ENCODE peak calls at places on chromosomes 11 and 22, in nine cellular contexts. X is IMR-90, A is adrenal gland, F is thoracic aorta, H is OCI-LY7, M is aorta, I is MM.1S, D is uterus, C is fibroblast of lung. Q is an unnamed sample. For H3K4me1, the result is how much of the 10 kb centered on the place peaks cover.

GRCh38 chr22:11628651-11629511 is 3899.1 kb upstream of the OR11H1 start:
- DNase-seq in A (no peak), M (no peak), C (no peak), D (no peak), F (no peak), X (no peak), I (no peak), H (no peak), Q (no peak)

GRCh38 chr11:65522640-65523322 is 2.1 kb upstream of the SCYL1 start:
- DNase-seq in X (no peak), F (no peak), A (no peak), I (no peak), C (no peak), H (no peak), M (peak), D (no peak), Q (no peak)

GRCh38 chr22:19927696-19928095 is 13.9 kb upstream of the COMT start:
- DNase-seq in F (no peak), M (no peak), H (no peak), X (no peak), A (no peak), D (no peak), C (no peak), I (no peak), Q (no peak)

GRCh38 chr11:62125881-62126280 is 2.1 kb downstream of the INCENP start:
- DNase-seq in M (peak), I (no peak), H (peak), D (no peak), C (no peak), X (no peak), F (no peak), A (no peak), Q (no peak)

GRCh38 chr11:74171630-74172465 is 759 bp downstream of the PPME1 start:
- DNase-seq in M (no peak), I (no peak), A (no peak), D (no peak), C (no peak), X (no peak), F (no peak), H (no peak), Q (no peak)

GRCh38 chr11:131999084-131999483 is 628.7 kb downstream of the NTM start:
- DNase-seq in A (no peak), F (no peak), I (no peak), H (no peak), D (peak), C (no peak), X (no peak), M (no peak), Q (no peak)

GRCh38 chr11:7578276-7578955 is 64.6 kb downstream of the PPFIBP2 start:
- DNase-seq in F (no peak), D (no peak), H (no peak), X (no peak), C (no peak), A (no peak), M (no peak), I (no peak), Q (no peak)

GRCh38 chr22:37973271-37974170 is 10.8 kb downstream of the SOX10 start:
- DNase-seq in C (no peak), M (no peak), F (no peak), H (no peak), D (no peak), I (no peak), A (no peak), X (no peak), Q (no peak)

GRCh38 chr11:77147668-77148321 is 19.7 kb downstream of the MYO7A start:
- DNase-seq in A (no peak), D (no peak), X (no peak), F (no peak), H (no peak), I (no peak), M (no peak), C (peak), Q (no peak)

GRCh38 chr11:134026655-134027343 is 42.1 kb upstream of the JAM3 start:
- DNase-seq in A (no peak), F (no peak), C (no peak), H (no peak), D (no peak), I (no peak), M (peak), X (no peak), Q (no peak)

GRCh38 chr22:49723478-49724029 is 104.1 kb downstream of the BRD1 start:
- DNase-seq in D (no peak), M (no peak), A (no peak), F (no peak), H (no peak), X (no peak), C (no peak), I (no peak), Q (peak)

GRCh38 chr11:32172771-32173170 is 81.9 kb downstream of the RCN1 start:
- DNase-seq in F (no peak), X (peak), H (no peak), C (peak), A (no peak), I (no peak), M (peak), D (no peak), Q (no peak)

GRCh38 chr11:126072141-126072741 is 9.6 kb upstream of the CDON start:
- DNase-seq in M (no peak), D (no peak), X (no peak), A (no peak), C (peak), I (no peak), H (no peak), F (no peak), Q (no peak)

GRCh38 chr11:121446752-121447156 is 5.4 kb upstream of the SORL1 start:
- DNase-seq in A (no peak), I (no peak), D (no peak), C (peak), X (peak), F (no peak), H (peak), M (no peak), Q (no peak)

GRCh38 chr11:12784987-12785386 is 110.8 kb downstream of the TEAD1 start:
- DNase-seq in F (no peak), I (no peak), M (no peak), A (no peak), X (no peak), C (no peak), H (no peak), D (no peak), Q (no peak)

GRCh38 chr22:44037519-44038370 is 13.6 kb downstream of the PARVB start:
- DNase-seq in M (no peak), X (peak), D (peak), I (no peak), H (no peak), F (no peak), A (peak), C (peak), Q (peak)

GRCh38 chr22:23183107-23183698 is 2.9 kb downstream of the BCR start:
- DNase-seq in F (no peak), H (peak), M (no peak), I (peak), D (no peak), X (peak), C (peak), A (peak), Q (peak)

GRCh38 chr11:11494348-11494747 is 127.5 kb downstream of the GALNT18 start:
- DNase-seq in D (no peak), I (no peak), F (no peak), A (no peak), C (no peak), M (no peak), H (no peak), X (no peak), Q (no peak)

GRCh38 chr22:49123621-49124192 is 704.0 kb downstream of the BRD1 start:
- DNase-seq in X (no peak), M (no peak), C (no peak), I (no peak), H (no peak), F (no peak), D (no peak), A (no peak), Q (no peak)

GRCh38 chr11:47433991-47434786 is 8.0 kb upstream of the PSMC3 start:
- DNase-seq in D (peak), M (no peak), F (peak), A (peak), X (peak), I (no peak), C (peak), H (no peak), Q (no peak)

GRCh38 chr22:39530692-39531331 is 1.7 kb downstream of the RPS19BP1 start:
- DNase-seq in C (no peak), H (peak), I (peak), D (no peak), X (peak), M (no peak), A (peak), F (no peak), Q (no peak)

GRCh38 chr22:24450600-24450999 is 23.2 kb downstream of the ADORA2A start:
- DNase-seq in C (no peak), X (no peak), I (no peak), A (no peak), D (no peak), F (no peak), H (peak), M (no peak), Q (no peak)

GRCh38 chr11:33179431-33179830 is 18.2 kb upstream of the CSTF3 start:
- DNase-seq in A (no peak), D (no peak), F (no peak), X (no peak), I (no peak), C (peak), H (no peak), M (no peak), Q (no peak)

GRCh38 chr11:79201637-79202347 is 239.0 kb downstream of the TENM4 start:
- DNase-seq in H (no peak), A (no peak), D (no peak), I (no peak), M (no peak), C (no peak), X (no peak), F (no peak), Q (no peak)

GRCh38 chr11:2810401-2811205 is 75.0 kb downstream of the CDKN1C start:
- DNase-seq in H (no peak), M (peak), F (no peak), X (no peak), C (no peak), D (peak), I (no peak), A (no peak), Q (no peak)

GRCh38 chr11:57776101-57776511 is 14.5 kb downstream of the CTNND1 start:
- DNase-seq in F (no peak), H (no peak), X (peak), I (no peak), D (no peak), M (no peak), A (no peak), C (peak), Q (no peak)

GRCh38 chr11:65059523-65059922 is 1.2 kb upstream of the NAALADL1 start:
- DNase-seq in I (no peak), X (no peak), D (no peak), C (no peak), F (no peak), H (no peak), M (no peak), A (no peak), Q (no peak)

GRCh38 chr22:50665738-50666137 is 6.9 kb upstream of the SHANK3 start:
- DNase-seq in X (no peak), D (no peak), M (no peak), I (no peak), A (no peak), F (no peak), H (peak), C (no peak), Q (no peak)

GRCh38 chr11:1913271-1914060 is 6.0 kb upstream of the TNNT3 start:
- DNase-seq in I (no peak), X (no peak), D (no peak), A (no peak), C (no peak), F (no peak), M (no peak), H (no peak), Q (no peak)

GRCh38 chr22:39350803-39351688 is 1.3 kb downstream of the SYNGR1 start:
- DNase-seq in H (no peak), I (no peak), F (no peak), A (no peak), C (no peak), X (no peak), D (no peak), M (no peak), Q (no peak)

GRCh38 chr11:76786053-76787014 is 3.2 kb downstream of the TSKU start:
- DNase-seq in M (no peak), C (no peak), F (no peak), H (no peak), X (no peak), I (no peak), D (no peak), A (no peak), Q (no peak)

GRCh38 chr11:109421981-109422590 is at the start of gene C11orf87:
- DNase-seq in A (no peak), F (no peak), H (no peak), I (no peak), X (no peak), D (no peak), M (no peak), C (peak), Q (no peak)

GRCh38 chr11:18063131-18063530 is 17.1 kb upstream of the TPH1 start:
- DNase-seq in M (no peak), I (no peak), H (no peak), A (no peak), X (no peak), F (no peak), C (no peak), D (no peak), Q (no peak)

GRCh38 chr22:42313804-42314581 is 43.5 kb upstream of the TCF20 start:
- DNase-seq in I (peak), A (peak), H (peak), M (no peak), D (peak), C (peak), X (peak), F (no peak), Q (no peak)

GRCh38 chr22:38831166-38831945 is 12.5 kb downstream of the NPTXR start:
- DNase-seq in H (no peak), D (no peak), I (no peak), F (no peak), C (peak), A (no peak), X (peak), M (peak), Q (no peak)

GRCh38 chr11:117931971-117932370 is 2.8 kb upstream of the TMPRSS13 start:
- DNase-seq in H (no peak), X (no peak), D (no peak), F (no peak), M (peak), I (no peak), C (no peak), A (no peak), Q (no peak)

GRCh38 chr22:50261615-50262459 is at the start of gene MAPK12:
- DNase-seq in M (no peak), F (no peak), A (no peak), H (peak), D (no peak), X (no peak), I (peak), C (peak), Q (no peak)

GRCh38 chr22:41612626-41613025 is 8.2 kb downstream of the DESI1 start:
- DNase-seq in D (no peak), A (no peak), C (no peak), F (no peak), I (no peak), X (no peak), H (no peak), M (peak), Q (no peak)

DNA sequence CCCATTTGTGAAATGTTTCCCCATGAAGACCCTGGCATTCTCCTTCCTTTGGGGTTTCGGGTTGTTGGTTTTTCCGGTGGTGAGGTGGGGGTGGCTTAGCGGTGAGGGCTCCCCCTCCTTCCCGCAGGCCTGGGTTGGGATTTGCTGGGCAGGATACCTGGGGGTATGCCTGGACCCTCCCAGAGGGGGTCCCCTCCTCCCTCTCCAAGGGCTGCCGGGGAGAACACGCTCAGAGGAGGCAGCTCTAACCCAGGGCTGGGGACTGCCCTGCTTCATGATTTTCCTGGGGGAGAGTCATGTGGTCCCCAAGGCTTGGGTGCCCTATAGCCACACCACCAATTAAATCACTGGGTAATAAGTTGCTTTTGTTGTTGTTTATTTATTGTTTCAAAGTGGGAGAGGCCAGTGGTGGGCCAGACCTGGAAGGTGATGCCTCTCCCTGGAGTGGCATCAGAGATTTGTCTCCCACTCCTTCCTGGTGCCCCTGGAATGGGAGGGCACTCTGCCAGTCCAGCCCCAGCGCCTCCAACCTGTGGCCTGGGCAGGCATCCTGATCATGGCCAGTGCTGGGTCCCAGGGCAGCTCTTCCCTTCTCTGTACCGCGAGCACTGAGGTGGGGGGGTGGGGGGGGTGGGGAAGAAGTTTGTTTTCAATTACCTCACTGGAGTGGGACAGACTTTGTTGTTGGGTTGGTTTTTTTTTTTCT is 1.3 kb upstream of the CLCF1 start:
- DNase-seq in F (no peak), A (no peak), C (peak), M (no peak), X (no peak), H (no peak), I (no peak), D (peak), Q (no peak)
- H3K4me3 ChIP-seq in F (peak), A (no peak), C (no peak), M (no peak), X (no peak), H (no peak), I (no peak), D (no peak), Q (peak)

DNA sequence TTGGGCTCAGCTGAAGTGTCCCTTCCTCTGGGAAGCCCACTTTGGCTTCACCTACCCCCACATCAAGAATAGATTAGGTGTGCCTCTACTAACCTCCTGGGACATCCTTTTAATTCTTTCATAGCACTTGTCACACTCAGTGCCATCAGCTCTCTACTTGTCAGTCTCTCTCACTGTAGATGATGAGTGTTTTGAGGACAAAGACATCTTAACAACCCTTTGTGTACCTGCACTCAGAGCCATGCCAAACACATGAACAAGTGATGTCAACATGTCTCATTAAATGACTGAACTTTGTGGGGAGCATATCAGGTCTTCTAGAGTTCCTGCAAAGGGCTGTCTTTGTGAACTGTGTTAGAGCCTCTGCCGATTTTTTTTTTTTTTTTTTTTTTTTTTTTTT is 87.0 kb upstream of the AMOTL1 start:
- DNase-seq in M (no peak), C (no peak), A (no peak), H (no peak), X (no peak), D (no peak), F (no peak), I (no peak), Q (no peak)
- H3K27ac ChIP-seq in M (no peak), C (no peak), A (no peak), H (no peak), X (no peak), D (no peak), F (no peak), I (no peak), Q (no peak)

GRCh38 chr11:63845911-63846310 is 7.0 kb downstream of the MARK2 start:
- DNase-seq in F (no peak), D (no peak), H (no peak), C (no peak), I (no peak), M (peak), X (no peak), A (no peak), Q (no peak)
- H3K4me1 ChIP-seq in F (under half), D (under half), H (under half), C (under half), I (under half), M (under half), X (under half), A (half or more), Q (half or more)

GRCh38 chr11:75413864-75414263 is 14.5 kb downstream of the RPS3 start:
- DNase-seq in I (no peak), C (no peak), H (no peak), D (no peak), F (no peak), A (peak), X (no peak), M (no peak), Q (no peak)
- H3K4me3 ChIP-seq in I (no peak), C (no peak), H (no peak), D (no peak), F (no peak), A (no peak), X (no peak), M (no peak), Q (no peak)

GRCh38 chr11:9528141-9528511 is 45.3 kb upstream of the WEE1 start:
- DNase-seq in D (no peak), X (no peak), C (no peak), M (no peak), A (no peak), F (no peak), H (no peak), I (no peak), Q (no peak)
- H3K27ac ChIP-seq in D (peak), X (no peak), C (no peak), M (no peak), A (peak), F (peak), H (no peak), I (no peak), Q (no peak)

GRCh38 chr11:113873241-113873626 is 2.1 kb downstream of the USP28 start:
- DNase-seq in A (no peak), M (no peak), I (no peak), C (peak), D (no peak), X (peak), F (no peak), H (no peak), Q (peak)

GRCh38 chr11:113876074-113876797 is 864 bp upstream of the USP28 start:
- DNase-seq in M (no peak), C (no peak), F (no peak), H (peak), A (no peak), D (peak), I (peak), X (no peak), Q (no peak)

GRCh38 chr11:113875414-113876073 is at the start of gene USP28:
- DNase-seq in X (peak), H (peak), F (peak), D (peak), A (peak), C (peak), I (peak), M (peak), Q (peak)

GRCh38 chr11:113874920-113875413 is 405 bp downstream of the USP28 start:
- DNase-seq in I (peak), A (no peak), F (no peak), M (no peak), X (peak), D (no peak), H (no peak), C (no peak), Q (no peak)

GRCh38 chr11:113874096-113874919 is 1.1 kb downstream of the USP28 start:
- DNase-seq in D (no peak), A (no peak), X (peak), F (no peak), C (peak), I (no peak), H (no peak), M (no peak), Q (no peak)
- H3K4me1 ChIP-seq in D (under half), A (under half), X (under half), F (under half), C (under half), I (under half), H (under half), M (under half), Q (under half)

Q was measured in right atrium auricular region.